ENCODE peak calls at places on chromosome 9, in ten cellular contexts. One of them, this sample, is unnamed.

GRCh38 chr9:95316794-95317118 is 753 bp downstream of the FANCC start:
- DNase-seq in foreskin keratinocyte: no peak
- DNase-seq in stimulated activated CD8-positive, alpha-beta memory T cell treated with anti-CD3 and anti-CD28 coated beads, Interleukin-4, amount 100 ng/mL, for 4 hours: peak
- DNase-seq in activated T-helper 1 cell treated with anti-CD3 and anti-CD28 coated beads, Interleukin-12 subunit alpha, Interleukin-12 subunit beta, Interleukin-2, Interleukin-4 antibody, amounts not matched to agents 30 ng/mL and 10 ng/mL and 1 ng/mL, durations not matched to agents 14 hours and 24 hours and 36 hours: no peak
- DNase-seq in EL: peak
- DNase-seq in hypothalamus: peak
- DNase-seq in stimulated activated CD4-positive, alpha-beta T cell treated with anti-CD3 and anti-CD28 coated beads, Interleukin-15, amount 100 ng/mL, for 1 hour: no peak
- DNase-seq in epithelial cell of esophagus: peak
- DNase-seq in SW 1271: peak
- DNase-seq in HuH-7: peak
- DNase-seq in this sample: peak

GRCh38 chr9:137149942-137150484 is 11.1 kb downstream of the GRIN1 start:
- DNase-seq in foreskin keratinocyte: no peak
- DNase-seq in stimulated activated CD8-positive, alpha-beta memory T cell treated with anti-CD3 and anti-CD28 coated beads, Interleukin-4, amount 100 ng/mL, for 4 hours: no peak
- DNase-seq in activated T-helper 1 cell treated with anti-CD3 and anti-CD28 coated beads, Interleukin-12 subunit alpha, Interleukin-12 subunit beta, Interleukin-2, Interleukin-4 antibody, amounts not matched to agents 30 ng/mL and 10 ng/mL and 1 ng/mL, durations not matched to agents 14 hours and 24 hours and 36 hours: no peak
- DNase-seq in EL: no peak
- DNase-seq in hypothalamus: no peak
- DNase-seq in stimulated activated CD4-positive, alpha-beta T cell treated with anti-CD3 and anti-CD28 coated beads, Interleukin-15, amount 100 ng/mL, for 1 hour: no peak
- DNase-seq in epithelial cell of esophagus: no peak
- DNase-seq in SW 1271: no peak
- DNase-seq in HuH-7: peak
- DNase-seq in this sample: no peak

GRCh38 chr9:113990975-113991471 is 87.1 kb downstream of the AMBP start:
- DNase-seq in foreskin keratinocyte: no peak
- DNase-seq in stimulated activated CD8-positive, alpha-beta memory T cell treated with anti-CD3 and anti-CD28 coated beads, Interleukin-4, amount 100 ng/mL, for 4 hours: no peak
- DNase-seq in activated T-helper 1 cell treated with anti-CD3 and anti-CD28 coated beads, Interleukin-12 subunit alpha, Interleukin-12 subunit beta, Interleukin-2, Interleukin-4 antibody, amounts not matched to agents 30 ng/mL and 10 ng/mL and 1 ng/mL, durations not matched to agents 14 hours and 24 hours and 36 hours: no peak
- DNase-seq in EL: no peak
- DNase-seq in hypothalamus: no peak
- DNase-seq in stimulated activated CD4-positive, alpha-beta T cell treated with anti-CD3 and anti-CD28 coated beads, Interleukin-15, amount 100 ng/mL, for 1 hour: no peak
- DNase-seq in epithelial cell of esophagus: no peak
- DNase-seq in SW 1271: no peak
- DNase-seq in HuH-7: no peak
- DNase-seq in this sample: no peak

GRCh38 chr9:137632432-137633161 is 13.8 kb downstream of the EHMT1 start:
- DNase-seq in foreskin keratinocyte: no peak
- DNase-seq in stimulated activated CD8-positive, alpha-beta memory T cell treated with anti-CD3 and anti-CD28 coated beads, Interleukin-4, amount 100 ng/mL, for 4 hours: no peak
- DNase-seq in activated T-helper 1 cell treated with anti-CD3 and anti-CD28 coated beads, Interleukin-12 subunit alpha, Interleukin-12 subunit beta, Interleukin-2, Interleukin-4 antibody, amounts not matched to agents 30 ng/mL and 10 ng/mL and 1 ng/mL, durations not matched to agents 14 hours and 24 hours and 36 hours: no peak
- DNase-seq in EL: no peak
- DNase-seq in hypothalamus: peak
- DNase-seq in stimulated activated CD4-positive, alpha-beta T cell treated with anti-CD3 and anti-CD28 coated beads, Interleukin-15, amount 100 ng/mL, for 1 hour: no peak
- DNase-seq in epithelial cell of esophagus: no peak
- DNase-seq in SW 1271: no peak
- DNase-seq in HuH-7: no peak
- DNase-seq in this sample: no peak

GRCh38 chr9:107488400-107489143 is 997 bp downstream of the KLF4 start:
- DNase-seq in foreskin keratinocyte: no peak
- DNase-seq in stimulated activated CD8-positive, alpha-beta memory T cell treated with anti-CD3 and anti-CD28 coated beads, Interleukin-4, amount 100 ng/mL, for 4 hours: no peak
- DNase-seq in activated T-helper 1 cell treated with anti-CD3 and anti-CD28 coated beads, Interleukin-12 subunit alpha, Interleukin-12 subunit beta, Interleukin-2, Interleukin-4 antibody, amounts not matched to agents 30 ng/mL and 10 ng/mL and 1 ng/mL, durations not matched to agents 14 hours and 24 hours and 36 hours: peak
- DNase-seq in EL: peak
- DNase-seq in hypothalamus: no peak
- DNase-seq in stimulated activated CD4-positive, alpha-beta T cell treated with anti-CD3 and anti-CD28 coated beads, Interleukin-15, amount 100 ng/mL, for 1 hour: no peak
- DNase-seq in epithelial cell of esophagus: peak
- DNase-seq in SW 1271: no peak
- DNase-seq in HuH-7: no peak
- DNase-seq in this sample: peak

GRCh38 chr9:124624735-124624992 is 117.5 kb upstream of the NR5A1 start:
- DNase-seq in foreskin keratinocyte: no peak
- DNase-seq in stimulated activated CD8-positive, alpha-beta memory T cell treated with anti-CD3 and anti-CD28 coated beads, Interleukin-4, amount 100 ng/mL, for 4 hours: no peak
- DNase-seq in activated T-helper 1 cell treated with anti-CD3 and anti-CD28 coated beads, Interleukin-12 subunit alpha, Interleukin-12 subunit beta, Interleukin-2, Interleukin-4 antibody, amounts not matched to agents 30 ng/mL and 10 ng/mL and 1 ng/mL, durations not matched to agents 14 hours and 24 hours and 36 hours: no peak
- DNase-seq in EL: no peak
- DNase-seq in hypothalamus: no peak
- DNase-seq in stimulated activated CD4-positive, alpha-beta T cell treated with anti-CD3 and anti-CD28 coated beads, Interleukin-15, amount 100 ng/mL, for 1 hour: no peak
- DNase-seq in epithelial cell of esophagus: no peak
- DNase-seq in SW 1271: no peak
- DNase-seq in HuH-7: no peak
- DNase-seq in this sample: no peak

GRCh38 chr9:134618163-134618822 is 23.3 kb upstream of the COL5A1 start:
- DNase-seq in foreskin keratinocyte: no peak
- DNase-seq in stimulated activated CD8-positive, alpha-beta memory T cell treated with anti-CD3 and anti-CD28 coated beads, Interleukin-4, amount 100 ng/mL, for 4 hours: no peak
- DNase-seq in activated T-helper 1 cell treated with anti-CD3 and anti-CD28 coated beads, Interleukin-12 subunit alpha, Interleukin-12 subunit beta, Interleukin-2, Interleukin-4 antibody, amounts not matched to agents 30 ng/mL and 10 ng/mL and 1 ng/mL, durations not matched to agents 14 hours and 24 hours and 36 hours: no peak
- DNase-seq in EL: no peak
- DNase-seq in hypothalamus: no peak
- DNase-seq in stimulated activated CD4-positive, alpha-beta T cell treated with anti-CD3 and anti-CD28 coated beads, Interleukin-15, amount 100 ng/mL, for 1 hour: no peak
- DNase-seq in epithelial cell of esophagus: no peak
- DNase-seq in SW 1271: no peak
- DNase-seq in HuH-7: no peak
- DNase-seq in this sample: no peak

GRCh38 chr9:107733530-107733907 is 243.9 kb upstream of the KLF4 start:
- DNase-seq in foreskin keratinocyte: no peak
- DNase-seq in stimulated activated CD8-positive, alpha-beta memory T cell treated with anti-CD3 and anti-CD28 coated beads, Interleukin-4, amount 100 ng/mL, for 4 hours: no peak
- DNase-seq in activated T-helper 1 cell treated with anti-CD3 and anti-CD28 coated beads, Interleukin-12 subunit alpha, Interleukin-12 subunit beta, Interleukin-2, Interleukin-4 antibody, amounts not matched to agents 30 ng/mL and 10 ng/mL and 1 ng/mL, durations not matched to agents 14 hours and 24 hours and 36 hours: no peak
- DNase-seq in EL: peak
- DNase-seq in hypothalamus: peak
- DNase-seq in stimulated activated CD4-positive, alpha-beta T cell treated with anti-CD3 and anti-CD28 coated beads, Interleukin-15, amount 100 ng/mL, for 1 hour: no peak
- DNase-seq in epithelial cell of esophagus: no peak
- DNase-seq in SW 1271: no peak
- DNase-seq in HuH-7: no peak
- DNase-seq in this sample: no peak

GRCh38 chr9:83633260-83633659 is 10.3 kb downstream of the IDNK start:
- DNase-seq in foreskin keratinocyte: no peak
- DNase-seq in stimulated activated CD8-positive, alpha-beta memory T cell treated with anti-CD3 and anti-CD28 coated beads, Interleukin-4, amount 100 ng/mL, for 4 hours: no peak
- DNase-seq in activated T-helper 1 cell treated with anti-CD3 and anti-CD28 coated beads, Interleukin-12 subunit alpha, Interleukin-12 subunit beta, Interleukin-2, Interleukin-4 antibody, amounts not matched to agents 30 ng/mL and 10 ng/mL and 1 ng/mL, durations not matched to agents 14 hours and 24 hours and 36 hours: no peak
- DNase-seq in EL: no peak
- DNase-seq in hypothalamus: no peak
- DNase-seq in stimulated activated CD4-positive, alpha-beta T cell treated with anti-CD3 and anti-CD28 coated beads, Interleukin-15, amount 100 ng/mL, for 1 hour: no peak
- DNase-seq in epithelial cell of esophagus: no peak
- DNase-seq in SW 1271: no peak
- DNase-seq in HuH-7: no peak
- DNase-seq in this sample: no peak

GRCh38 chr9:33748633-33749304 is 46.6 kb upstream of the PRSS3 start:
- DNase-seq in foreskin keratinocyte: no peak
- DNase-seq in stimulated activated CD8-positive, alpha-beta memory T cell treated with anti-CD3 and anti-CD28 coated beads, Interleukin-4, amount 100 ng/mL, for 4 hours: peak
- DNase-seq in activated T-helper 1 cell treated with anti-CD3 and anti-CD28 coated beads, Interleukin-12 subunit alpha, Interleukin-12 subunit beta, Interleukin-2, Interleukin-4 antibody, amounts not matched to agents 30 ng/mL and 10 ng/mL and 1 ng/mL, durations not matched to agents 14 hours and 24 hours and 36 hours: peak
- DNase-seq in EL: no peak
- DNase-seq in hypothalamus: no peak
- DNase-seq in stimulated activated CD4-positive, alpha-beta T cell treated with anti-CD3 and anti-CD28 coated beads, Interleukin-15, amount 100 ng/mL, for 1 hour: no peak
- DNase-seq in epithelial cell of esophagus: no peak
- DNase-seq in SW 1271: no peak
- DNase-seq in HuH-7: no peak
- DNase-seq in this sample: no peak

GRCh38 chr9:127783111-127783621 is 2.7 kb upstream of the CDK9 start:
- DNase-seq in foreskin keratinocyte: no peak
- DNase-seq in stimulated activated CD8-positive, alpha-beta memory T cell treated with anti-CD3 and anti-CD28 coated beads, Interleukin-4, amount 100 ng/mL, for 4 hours: peak
- DNase-seq in activated T-helper 1 cell treated with anti-CD3 and anti-CD28 coated beads, Interleukin-12 subunit alpha, Interleukin-12 subunit beta, Interleukin-2, Interleukin-4 antibody, amounts not matched to agents 30 ng/mL and 10 ng/mL and 1 ng/mL, durations not matched to agents 14 hours and 24 hours and 36 hours: peak
- DNase-seq in EL: no peak
- DNase-seq in hypothalamus: peak
- DNase-seq in stimulated activated CD4-positive, alpha-beta T cell treated with anti-CD3 and anti-CD28 coated beads, Interleukin-15, amount 100 ng/mL, for 1 hour: peak
- DNase-seq in epithelial cell of esophagus: no peak
- DNase-seq in SW 1271: no peak
- DNase-seq in HuH-7: no peak
- DNase-seq in this sample: no peak

GRCh38 chr9:36170531-36170930 is 1.3 kb downstream of the CCIN start:
- DNase-seq in foreskin keratinocyte: no peak
- DNase-seq in stimulated activated CD8-positive, alpha-beta memory T cell treated with anti-CD3 and anti-CD28 coated beads, Interleukin-4, amount 100 ng/mL, for 4 hours: no peak
- DNase-seq in activated T-helper 1 cell treated with anti-CD3 and anti-CD28 coated beads, Interleukin-12 subunit alpha, Interleukin-12 subunit beta, Interleukin-2, Interleukin-4 antibody, amounts not matched to agents 30 ng/mL and 10 ng/mL and 1 ng/mL, durations not matched to agents 14 hours and 24 hours and 36 hours: no peak
- DNase-seq in EL: no peak
- DNase-seq in hypothalamus: no peak
- DNase-seq in stimulated activated CD4-positive, alpha-beta T cell treated with anti-CD3 and anti-CD28 coated beads, Interleukin-15, amount 100 ng/mL, for 1 hour: no peak
- DNase-seq in epithelial cell of esophagus: no peak
- DNase-seq in SW 1271: no peak
- DNase-seq in HuH-7: no peak
- DNase-seq in this sample: no peak

GRCh38 chr9:117076571-117077300 is 338.1 kb downstream of the ASTN2 start:
- DNase-seq in foreskin keratinocyte: no peak
- DNase-seq in stimulated activated CD8-positive, alpha-beta memory T cell treated with anti-CD3 and anti-CD28 coated beads, Interleukin-4, amount 100 ng/mL, for 4 hours: no peak
- DNase-seq in activated T-helper 1 cell treated with anti-CD3 and anti-CD28 coated beads, Interleukin-12 subunit alpha, Interleukin-12 subunit beta, Interleukin-2, Interleukin-4 antibody, amounts not matched to agents 30 ng/mL and 10 ng/mL and 1 ng/mL, durations not matched to agents 14 hours and 24 hours and 36 hours: no peak
- DNase-seq in EL: no peak
- DNase-seq in hypothalamus: no peak
- DNase-seq in stimulated activated CD4-positive, alpha-beta T cell treated with anti-CD3 and anti-CD28 coated beads, Interleukin-15, amount 100 ng/mL, for 1 hour: no peak
- DNase-seq in epithelial cell of esophagus: no peak
- DNase-seq in SW 1271: no peak
- DNase-seq in HuH-7: no peak
- DNase-seq in this sample: no peak